ENCODE peak calls at places on chromosomes 5 and 9, in five cellular contexts. A is H9, R is IMR-90, W is neuronal stem cell, F is H1. U is an unnamed sample.
A peak's percentile ranks its signal among the peaks of the same experiment; 100 is the strongest.

GRCh38 chr9:130920762-130921482 is 18.1 kb downstream of the FIBCD1 start:
- DNase-seq in A (no peak), R (no peak), W (no peak), F (no peak), U (no peak)

GRCh38 chr5:123512631-123513461 is 869 bp downstream of the CSNK1G3 start:
- DNase-seq in A (peak; percentile 32), R (peak; percentile 30), W (peak; percentile 29), F (peak; percentile 59), U (peak; percentile 58)

GRCh38 chr5:171757853-171758535 is 27.6 kb upstream of the SMIM23 start:
- DNase-seq in A (no peak), R (peak; percentile 99), W (no peak), F (no peak), U (no peak)

GRCh38 chr9:126058631-126059030 is 268.0 kb upstream of the MVB12B start:
- DNase-seq in A (no peak), R (no peak), W (no peak), F (no peak), U (no peak)

GRCh38 chr5:79285285-79285684 is 49.4 kb downstream of the JMY start:
- DNase-seq in A (no peak), R (no peak), W (no peak), F (no peak), U (no peak)

GRCh38 chr5:136137497-136138220 is 5.0 kb downstream of the SMAD5 start:
- DNase-seq in A (no peak), R (no peak), W (no peak), F (no peak), U (no peak)

GRCh38 chr9:19552282-19552681 is 143.5 kb downstream of the ACER2 start:
- DNase-seq in A (no peak), R (no peak), W (no peak), F (no peak), U (no peak)

GRCh38 chr9:93129286-93129685 is 4.8 kb downstream of the NINJ1 start:
- DNase-seq in A (peak; percentile 10), R (no peak), W (no peak), F (no peak), U (no peak)

GRCh38 chr5:55911784-55912653 is 60.9 kb downstream of the IL31RA start:
- DNase-seq in A (no peak), R (peak; percentile 18), W (no peak), F (no peak), U (no peak)

GRCh38 chr9:91247278-91247677 is 114.4 kb downstream of the AUH start:
- DNase-seq in A (no peak), R (no peak), W (no peak), F (no peak), U (no peak)

GRCh38 chr5:106849266-106849665 is 821.5 kb downstream of the EFNA5 start:
- DNase-seq in A (no peak), R (no peak), W (no peak), F (no peak), U (no peak)

GRCh38 chr5:60223342-60223741 is 329.8 kb upstream of the PDE4D start:
- DNase-seq in A (no peak), R (no peak), W (no peak), F (no peak), U (no peak)

GRCh38 chr9:128629852-128630545 is 26.6 kb downstream of the DYNC2I2 start:
- DNase-seq in A (no peak), R (no peak), W (no peak), F (no peak), U (no peak)

GRCh38 chr5:3695818-3696217 is 100.2 kb downstream of the IRX1 start:
- DNase-seq in A (no peak), R (no peak), W (no peak), F (no peak), U (no peak)
- H3K23ac ChIP-seq in A (no peak overlapping the region), R (no peak overlapping the region), W (no peak overlapping the region), F (no peak overlapping the region), U (no peak overlapping the region)

DNA sequence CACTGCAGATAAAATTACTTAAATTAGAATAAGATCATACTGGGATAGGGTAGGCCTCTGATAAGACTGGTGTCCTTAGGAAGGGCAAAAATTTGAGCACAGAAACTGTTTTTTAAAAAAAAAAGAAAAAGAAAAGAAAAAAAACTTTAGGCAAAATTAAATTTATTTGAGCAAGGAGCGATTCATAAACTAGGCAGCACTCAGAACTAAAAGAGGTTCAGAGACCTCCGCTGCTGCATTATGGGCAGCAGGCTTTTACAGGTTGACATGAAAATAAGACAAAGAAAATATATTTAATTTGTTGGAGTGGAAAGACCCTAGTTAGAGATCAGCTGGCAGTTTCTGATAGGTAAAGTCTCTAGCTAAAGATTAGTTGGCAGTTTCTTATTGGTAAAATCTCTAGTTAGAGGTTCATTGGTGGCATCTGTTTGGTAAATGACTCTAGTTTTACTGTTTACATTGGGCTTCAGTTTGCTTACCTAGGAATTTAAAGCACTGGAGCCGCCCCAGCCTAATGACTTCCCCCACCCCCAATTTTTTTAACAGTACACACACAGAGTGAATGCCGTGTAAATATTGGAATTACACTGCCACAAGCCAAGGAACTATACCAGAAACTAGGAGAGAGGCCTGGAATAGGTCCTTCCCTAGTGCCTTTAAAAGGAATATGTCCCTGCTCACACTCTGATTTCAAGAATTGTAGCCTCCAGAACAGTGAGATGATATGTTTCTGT is 4.5 kb upstream of the PLPP6 start:
- DNase-seq in A (no peak), R (no peak), W (no peak), F (no peak), U (no peak)
- H3K27ac ChIP-seq in A (no peak overlapping the region), R (no peak overlapping the region), W (no peak overlapping the region), F (no peak overlapping the region), U (no peak overlapping the region)

GRCh38 chr5:130805601-130806000 is 359.5 kb downstream of the HINT1 start:
- DNase-seq in A (no peak), R (no peak), W (no peak), F (no peak), U (no peak)

GRCh38 chr5:130808691-130809090 is 356.4 kb downstream of the HINT1 start:
- DNase-seq in A (no peak), R (no peak), W (no peak), F (no peak), U (no peak)
- H3K4me1 ChIP-seq in A (no peaks in the 10 kb centered on the region), R (no peaks in the 10 kb centered on the region), W (no peaks in the 10 kb centered on the region), F (no peaks in the 10 kb centered on the region), U (no peaks in the 10 kb centered on the region)

GRCh38 chr5:138588013-138588788 is 13.0 kb upstream of the HSPA9 start:
- DNase-seq in A (no peak), R (no peak), W (no peak), F (no peak), U (no peak)
- H3K23ac ChIP-seq in A (no peak overlapping the region), R (no peak overlapping the region), W (no peak overlapping the region), F (no peak overlapping the region), U (no peak overlapping the region)

GRCh38 chr5:68049053-68049713 is 166.4 kb upstream of the PIK3R1 start:
- DNase-seq in A (no peak), R (no peak), W (no peak), F (no peak), U (no peak)

GRCh38 chr5:68048529-68048928 is 167.0 kb upstream of the PIK3R1 start:
- DNase-seq in A (no peak), R (no peak), W (no peak), F (no peak), U (no peak)

GRCh38 chr5:68046445-68046844 is 169.1 kb upstream of the PIK3R1 start:
- DNase-seq in A (no peak), R (peak; percentile 98), W (no peak), F (no peak), U (peak; percentile 14)

GRCh38 chr5:68041293-68041692 is 174.3 kb upstream of the PIK3R1 start:
- DNase-seq in A (no peak), R (no peak), W (no peak), F (no peak), U (no peak)

GRCh38 chr5:68047035-68047434 is 168.5 kb upstream of the PIK3R1 start:
- DNase-seq in A (no peak), R (peak; percentile 54), W (no peak), F (no peak), U (no peak)
- H3K27ac ChIP-seq in A (no peak overlapping the region), R (peak overlapping the region; percentile 34), W (no peak overlapping the region), F (no peak overlapping the region), U (no peak overlapping the region)

GRCh38 chr9:21677387-21677786 is 125.0 kb upstream of the MTAP start:
- DNase-seq in A (no peak), R (no peak), W (no peak), F (no peak), U (no peak)

GRCh38 chr9:21680590-21680989 is 121.8 kb upstream of the MTAP start:
- DNase-seq in A (no peak), R (no peak), W (no peak), F (no peak), U (no peak)

GRCh38 chr9:21681641-21682040 is 120.8 kb upstream of the MTAP start:
- DNase-seq in A (no peak), R (peak; percentile 85), W (no peak), F (no peak), U (no peak)

GRCh38 chr9:21677834-21678233 is 124.6 kb upstream of the MTAP start:
- DNase-seq in A (no peak), R (peak; percentile 94), W (no peak), F (no peak), U (no peak)

GRCh38 chr9:21679432-21679831 is 123.0 kb upstream of the MTAP start:
- DNase-seq in A (no peak), R (no peak), W (no peak), F (no peak), U (peak; percentile 16)
- H3K4me1 ChIP-seq in A (peaks cover 3% of the 10 kb centered on the region), R (peaks cover 12% of the 10 kb centered on the region), W (no peaks in the 10 kb centered on the region), F (no peaks in the 10 kb centered on the region), U (no peaks in the 10 kb centered on the region)

DNA sequence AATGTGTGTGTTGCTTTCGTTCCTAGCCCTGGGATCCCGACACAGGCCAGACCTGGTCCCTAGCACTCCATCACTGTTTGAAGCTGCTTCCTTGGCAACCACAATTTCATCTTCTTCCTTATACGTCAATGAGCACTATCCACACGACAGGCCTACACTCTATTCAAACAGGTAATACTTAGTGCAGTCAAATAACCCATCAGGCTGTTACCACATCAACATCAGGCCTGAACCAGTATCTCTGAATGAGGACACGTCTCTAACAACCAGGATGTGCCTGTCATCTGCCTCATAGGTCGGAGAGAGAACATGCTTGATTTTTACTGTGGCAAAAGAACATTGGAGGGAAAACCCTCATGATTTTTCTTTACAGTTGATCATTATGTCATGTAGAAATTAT is 73.3 kb downstream of the PRKACG start:
- DNase-seq in A (no peak), R (no peak), W (no peak), F (no peak), U (no peak)
- H3K23ac ChIP-seq in A (no peak overlapping the region), R (no peak overlapping the region), W (no peak overlapping the region), F (no peak overlapping the region), U (no peak overlapping the region)

U was measured in mesendoderm.